ENCODE peak calls at places on chromosome 13, in nine cellular contexts. Y is colonic mucosa; L is heart right ventricle; C is CD8-positive, alpha-beta memory T cell; D is A549; P is brain microvascular endothelial cell; G is IMR-90; X is aorta; N is adrenal gland. H is an unnamed sample.

GRCh38 chr13:101579291-101579802 is 126.9 kb downstream of the ITGBL1 start:
- DNase-seq in X (no peak), Y (no peak), P (peak), G (peak), C (no peak), N (no peak), L (no peak), D (peak), H (no peak)

GRCh38 chr13:39313721-39314120 is 275.5 kb downstream of the NHLRC3 start:
- DNase-seq in N (no peak), D (no peak), X (no peak), C (no peak), L (no peak), P (no peak), Y (no peak), G (no peak), H (no peak)

GRCh38 chr13:109684836-109685602 is 101.4 kb downstream of the IRS2 start:
- DNase-seq in X (no peak), D (no peak), Y (peak), L (peak), N (no peak), C (no peak), P (peak), G (no peak), H (no peak)

GRCh38 chr13:55728229-55728628 is 1412.5 kb upstream of the PRR20A start:
- DNase-seq in D (no peak), P (no peak), N (no peak), G (no peak), Y (no peak), X (no peak), C (no peak), L (no peak), H (no peak)

GRCh38 chr13:113616991-113617749 is 32.6 kb downstream of the TFDP1 start:
- DNase-seq in C (no peak), Y (no peak), X (peak), G (peak), P (peak), N (no peak), L (no peak), D (no peak), H (peak)

GRCh38 chr13:72542241-72542640 is 185.2 kb downstream of the MZT1 start:
- DNase-seq in N (no peak), P (no peak), D (no peak), Y (no peak), C (no peak), L (no peak), G (no peak), X (no peak), H (no peak)

GRCh38 chr13:89514534-89515312 is 1832.8 kb upstream of the MIR17HG start:
- DNase-seq in X (no peak), P (peak), G (peak), L (peak), D (peak), C (no peak), Y (no peak), N (peak), H (no peak)

GRCh38 chr13:27020415-27020814 is 151.2 kb downstream of the USP12 start:
- DNase-seq in G (no peak), C (no peak), Y (no peak), N (no peak), L (no peak), D (no peak), X (no peak), P (no peak), H (no peak)

GRCh38 chr13:51271528-51272070 is 49.4 kb downstream of the FAM124A start:
- DNase-seq in G (no peak), N (no peak), P (no peak), X (no peak), Y (no peak), D (no peak), L (no peak), C (no peak), H (no peak)

GRCh38 chr13:23377603-23378002 is 55.9 kb downstream of the SACS start:
- DNase-seq in X (peak), G (no peak), P (no peak), L (no peak), C (no peak), D (no peak), Y (no peak), N (no peak), H (no peak)

GRCh38 chr13:23375007-23375971 is 58.2 kb downstream of the SACS start:
- DNase-seq in P (peak), X (peak), C (peak), G (peak), D (peak), N (peak), Y (peak), L (peak), H (peak)

GRCh38 chr13:23380534-23380933 is 53.0 kb downstream of the SACS start:
- DNase-seq in C (no peak), X (no peak), P (no peak), D (no peak), N (no peak), L (no peak), G (peak), Y (no peak), H (no peak)

GRCh38 chr13:23381877-23382276 is 51.6 kb downstream of the SACS start:
- DNase-seq in C (no peak), Y (no peak), N (no peak), D (no peak), X (no peak), P (no peak), G (no peak), L (no peak), H (no peak)

GRCh38 chr13:23378009-23378632 is 55.4 kb downstream of the SACS start:
- DNase-seq in P (peak), D (peak), G (peak), C (peak), X (peak), N (peak), Y (peak), L (peak), H (peak)
- H3K27ac ChIP-seq in P (peak), D (peak), G (peak), C (no peak), X (no peak), N (no peak), Y (peak), L (peak), H (no peak)

GRCh38 chr13:111005808-111006494 is 91.1 kb upstream of the ANKRD10 start:
- DNase-seq in X (peak), N (peak), P (peak), Y (no peak), L (peak), D (no peak), C (no peak), G (peak), H (no peak)
- H3K4me3 ChIP-seq in X (no peak), N (no peak), P (no peak), Y (no peak), L (peak), D (no peak), C (no peak), G (no peak), H (no peak)

DNA sequence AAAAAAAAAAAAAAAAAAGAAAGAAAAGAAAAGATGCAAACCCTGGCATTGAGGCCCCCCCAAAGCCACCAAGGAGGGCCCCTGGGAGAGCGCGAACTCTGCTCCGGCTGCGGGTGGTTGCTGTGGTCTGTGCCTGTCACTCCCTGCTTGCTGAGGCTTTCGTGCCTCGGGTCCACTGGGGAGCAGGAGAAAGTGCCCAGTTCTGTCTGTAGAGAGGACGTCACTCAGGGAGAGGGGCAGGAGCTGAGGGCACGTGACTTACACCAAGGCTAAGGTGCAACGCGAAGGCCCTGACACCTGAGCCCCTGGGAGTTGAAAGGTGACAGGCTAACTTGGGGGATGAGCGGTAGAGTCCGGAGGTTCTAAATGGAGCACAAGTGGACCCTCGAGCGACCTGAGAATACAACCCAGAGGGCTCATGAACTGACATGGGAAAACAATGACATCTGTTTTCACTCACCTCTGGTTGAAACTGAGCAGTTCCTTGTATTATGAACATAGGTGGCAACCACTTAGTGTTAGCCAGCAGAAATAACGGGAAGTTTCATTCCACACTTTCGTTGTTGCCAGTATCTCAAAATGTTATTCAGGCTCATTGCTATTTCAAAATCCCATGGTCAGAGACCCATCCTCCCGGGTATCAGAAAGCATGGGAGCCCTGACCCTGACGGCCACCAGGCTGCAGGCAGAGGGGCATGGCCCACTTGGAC is 69.2 kb upstream of the TM9SF2 start:
- DNase-seq in P (no peak), X (no peak), G (no peak), L (no peak), C (peak), Y (no peak), N (no peak), D (no peak), H (peak)
- H3K27ac ChIP-seq in P (peak), X (no peak), G (no peak), L (no peak), C (peak), Y (peak), N (no peak), D (peak), H (no peak)

DNA sequence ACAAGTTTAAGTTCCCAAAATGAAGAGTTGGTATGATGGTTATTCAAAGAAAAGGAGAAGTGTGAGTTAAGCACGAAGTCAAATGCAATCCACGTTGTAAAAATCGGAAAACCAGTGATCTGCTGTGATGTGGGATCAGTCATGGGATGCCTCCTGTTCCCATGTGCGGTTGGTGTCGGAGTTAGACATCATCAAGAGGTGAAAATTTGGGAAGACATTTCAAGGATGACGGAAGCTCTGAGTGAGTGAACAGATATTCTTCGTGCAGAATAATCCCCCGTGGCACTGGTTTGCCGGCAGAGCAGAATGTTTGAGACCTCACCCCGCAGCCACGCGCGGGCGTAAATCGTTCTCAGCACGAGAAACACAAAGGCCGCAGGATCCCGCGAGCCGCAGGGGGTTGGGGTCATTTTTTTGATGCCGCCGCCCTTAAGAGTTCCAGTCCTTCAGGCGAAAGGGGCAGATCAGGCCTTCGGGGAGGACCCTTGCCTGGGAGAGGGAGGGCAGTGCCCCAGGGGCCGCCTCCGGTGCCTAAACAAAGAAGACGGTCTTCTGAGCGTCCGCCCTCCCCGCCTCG is 13.7 kb upstream of the SOX1 start:
- DNase-seq in X (no peak), Y (no peak), P (no peak), L (no peak), G (no peak), D (no peak), C (no peak), N (no peak), H (no peak)
- H3K4me3 ChIP-seq in X (no peak), Y (no peak), P (no peak), L (no peak), G (no peak), D (no peak), C (no peak), N (no peak), H (no peak)

DNA sequence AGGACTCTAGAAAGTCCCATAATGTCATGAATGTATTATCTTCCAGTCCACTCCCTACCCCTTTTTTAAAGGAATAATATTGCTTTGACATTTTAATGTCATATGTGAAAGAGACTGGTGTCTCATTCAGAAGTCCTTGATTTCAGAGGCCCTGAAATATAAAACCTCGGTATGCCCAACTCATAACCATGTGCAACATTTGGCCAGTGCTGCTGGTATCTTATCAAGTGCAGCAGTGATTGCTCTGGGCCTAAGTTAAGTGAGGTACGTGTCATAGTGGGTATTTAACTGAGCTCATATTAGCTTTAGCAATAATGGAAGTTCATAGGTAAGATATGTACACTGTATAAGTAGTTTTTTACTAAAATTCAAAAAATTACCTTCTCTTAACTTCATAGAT is 14.7 kb downstream of the TEX30 start:
- DNase-seq in X (no peak), G (no peak), Y (no peak), D (no peak), L (no peak), C (no peak), N (no peak), P (no peak), H (no peak)
- H3K27ac ChIP-seq in X (no peak), G (no peak), Y (no peak), D (no peak), L (no peak), C (no peak), N (no peak), P (no peak), H (no peak)

DNA sequence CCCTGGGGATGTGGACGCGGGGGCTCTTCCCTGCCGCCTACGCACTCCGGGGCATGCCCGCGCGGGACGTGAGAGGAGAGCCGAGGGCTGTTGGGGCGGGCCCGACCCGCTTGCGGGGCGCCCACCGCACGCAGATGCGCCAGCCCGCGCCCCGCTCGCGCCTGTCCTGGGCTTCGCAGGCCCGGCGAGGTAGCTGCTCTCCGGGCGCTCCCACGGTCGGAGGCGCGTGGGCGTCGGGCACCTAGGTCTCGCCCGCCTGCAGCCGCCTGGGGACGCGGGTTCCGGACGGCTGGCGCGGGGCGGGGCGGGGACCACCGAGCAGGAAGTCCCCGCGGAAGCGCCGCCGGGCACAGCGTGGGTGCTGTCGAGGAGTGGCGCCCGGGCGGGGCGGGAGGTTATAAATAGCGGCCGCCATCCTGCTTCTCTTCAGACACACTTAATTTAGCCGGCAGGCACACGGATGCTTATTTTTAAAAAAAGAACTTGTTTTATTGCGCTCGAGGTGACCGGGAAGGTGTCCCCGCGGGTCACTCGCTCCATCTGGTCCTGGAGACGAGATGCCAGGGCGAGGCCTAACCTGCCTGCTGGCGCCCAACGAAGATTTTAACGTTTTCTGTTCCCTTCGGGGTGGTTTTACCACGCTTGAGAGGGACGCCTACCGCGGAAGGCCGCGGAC is 561 bp upstream of the GJA3 start:
- DNase-seq in L (no peak), X (no peak), P (no peak), D (no peak), Y (no peak), G (no peak), N (no peak), C (peak), H (no peak)
- H3K4me3 ChIP-seq in L (peak), X (no peak), P (peak), D (peak), Y (peak), G (peak), N (no peak), C (no peak), H (peak)

DNA sequence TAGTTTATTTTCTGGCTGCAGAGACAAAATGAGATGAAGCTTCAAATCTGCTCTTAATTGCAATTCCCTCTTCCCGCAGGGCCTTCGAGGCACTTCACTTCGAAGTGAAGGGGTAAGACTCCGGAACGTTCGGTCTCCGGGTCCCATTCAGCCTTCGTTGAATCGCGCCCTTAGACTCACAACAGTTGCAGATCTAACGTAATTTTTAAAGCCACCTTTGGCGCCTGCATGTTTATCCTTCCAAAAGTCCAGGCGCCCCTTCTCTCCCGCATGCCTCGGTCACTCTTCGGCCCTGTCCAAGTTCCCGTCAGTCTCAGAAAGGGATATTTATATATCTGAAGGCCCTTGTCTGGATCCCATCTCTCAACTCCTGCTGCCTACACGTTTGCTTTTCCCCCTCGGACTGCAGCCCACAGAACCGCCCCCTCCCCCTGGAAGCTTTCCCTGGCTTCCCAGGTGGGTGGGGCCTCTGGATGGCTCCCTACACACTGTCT is 912 bp upstream of the KCTD12 start:
- DNase-seq in N (peak), X (peak), Y (peak), G (no peak), L (peak), P (no peak), C (no peak), D (no peak), H (no peak)
- H3K27ac ChIP-seq in N (no peak), X (peak), Y (peak), G (peak), L (peak), P (no peak), C (no peak), D (no peak), H (no peak)

GRCh38 chr13:47962237-47962636 is 38.8 kb downstream of the SUCLA2 start:
- DNase-seq in Y (no peak), D (no peak), N (no peak), G (no peak), C (no peak), P (no peak), L (no peak), X (no peak), H (no peak)

GRCh38 chr13:47955836-47956235 is 45.2 kb downstream of the SUCLA2 start:
- DNase-seq in L (no peak), G (no peak), P (no peak), C (no peak), X (no peak), Y (no peak), N (no peak), D (no peak), H (no peak)

GRCh38 chr13:47959468-47960088 is 41.5 kb downstream of the SUCLA2 start:
- DNase-seq in C (no peak), N (no peak), X (no peak), P (no peak), D (no peak), Y (no peak), G (no peak), L (no peak), H (no peak)

GRCh38 chr13:47957073-47957472 is 44.0 kb downstream of the SUCLA2 start:
- DNase-seq in C (no peak), L (no peak), D (no peak), Y (no peak), N (no peak), G (no peak), X (no peak), P (no peak), H (no peak)
- H3K4me3 ChIP-seq in C (no peak), L (no peak), D (no peak), Y (no peak), N (no peak), G (no peak), X (no peak), P (no peak), H (no peak)

H was measured in HL-60.